ENCODE peak calls at places on chromosomes 7 and 10, in six cellular contexts. R is GM12891, P is breast epithelium, N is spleen, B is transverse colon, T is endothelial cell of umbilical vein. D is an unnamed sample.

GRCh38 chr10:96618648-96619047 is 31.8 kb upstream of the TM9SF3 start:
- DNase-seq in P (no peak), T (no peak), N (no peak), B (peak), R (no peak), D (no peak)

GRCh38 chr10:12709516-12709915 is 292.0 kb downstream of the CCDC3 start:
- DNase-seq in T (peak), B (no peak), R (no peak), P (no peak), N (no peak), D (no peak)

GRCh38 chr10:101837753-101838152 is 5.8 kb downstream of the KCNIP2 start:
- DNase-seq in T (no peak), P (no peak), B (no peak), R (no peak), N (no peak), D (no peak)

GRCh38 chr7:128755816-128756476 is 16.8 kb downstream of the CALU start:
- DNase-seq in R (no peak), T (no peak), B (no peak), N (no peak), P (no peak), D (peak)

GRCh38 chr10:43878386-43878785 is 229.7 kb upstream of the ZNF32 start:
- DNase-seq in P (no peak), B (no peak), T (no peak), R (no peak), N (no peak), D (no peak)

GRCh38 chr10:133459454-133460207 is 5.9 kb downstream of the SCART1 start:
- DNase-seq in N (peak), B (no peak), P (no peak), T (no peak), R (no peak), D (peak)

GRCh38 chr7:93108003-93108402 is 9.8 kb downstream of the SAMD9 start:
- DNase-seq in N (no peak), T (no peak), P (no peak), R (no peak), B (no peak), D (no peak)

GRCh38 chr7:131859162-131859821 is 302.9 kb upstream of the PODXL start:
- DNase-seq in P (peak), R (peak), N (peak), T (peak), B (peak), D (no peak)

GRCh38 chr10:125095228-125095627 is 65.1 kb downstream of the CTBP2 start:
- DNase-seq in B (no peak), T (no peak), N (peak), R (no peak), P (no peak), D (no peak)

GRCh38 chr7:130814753-130815152 is 80.7 kb upstream of the KLF14 start:
- DNase-seq in N (no peak), P (no peak), R (no peak), B (no peak), T (peak), D (no peak)

GRCh38 chr7:97015787-97016391 is 8.7 kb downstream of the DLX5 start:
- DNase-seq in B (no peak), T (no peak), P (no peak), N (no peak), R (no peak), D (peak)

GRCh38 chr7:131123991-131124629 is 203.6 kb upstream of the MKLN1 start:
- DNase-seq in N (no peak), P (no peak), T (no peak), B (peak), R (peak), D (no peak)

GRCh38 chr7:155268211-155268610 is 29.5 kb upstream of the INSIG1 start:
- DNase-seq in R (no peak), N (peak), P (no peak), T (no peak), B (no peak), D (no peak)

GRCh38 chr7:155266440-155266839 is 31.2 kb upstream of the INSIG1 start:
- DNase-seq in R (no peak), B (no peak), P (no peak), N (peak), T (no peak), D (no peak)

GRCh38 chr7:155265960-155266359 is 31.7 kb upstream of the INSIG1 start:
- DNase-seq in T (no peak), B (no peak), P (no peak), N (peak), R (no peak), D (no peak)

GRCh38 chr7:155267436-155267835 is 30.2 kb upstream of the INSIG1 start:
- DNase-seq in R (no peak), N (peak), T (no peak), B (no peak), P (no peak), D (no peak)

DNA sequence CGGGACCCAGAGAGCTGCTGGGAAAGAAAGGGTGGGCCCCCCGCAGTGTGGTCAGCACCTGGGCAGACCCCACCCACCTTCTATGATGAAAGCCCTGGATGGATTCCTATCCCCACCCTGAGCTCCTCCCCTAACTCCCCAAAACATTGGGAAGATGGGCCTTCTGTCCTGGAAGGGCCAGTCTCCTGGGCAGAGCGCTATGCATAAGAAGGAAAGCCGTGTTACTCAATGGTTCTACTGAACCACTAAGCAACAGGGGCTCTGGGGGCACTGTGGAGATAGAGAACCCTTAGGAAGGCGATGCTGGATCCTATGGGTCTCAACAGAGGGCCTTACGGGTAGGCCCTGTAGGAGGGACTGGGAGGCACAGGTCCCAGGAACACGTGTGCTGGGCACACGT is 30.7 kb upstream of the INSIG1 start:
- DNase-seq in R (no peak), T (no peak), P (no peak), B (no peak), N (no peak), D (no peak)
- TF ChIP-seq POLR2AphosphoS5 in R (no peak), T (no peak), P (no peak), B (no peak), N (no peak), D (no peak)

GRCh38 chr10:75402486-75403143 is 1.1 kb upstream of the ZNF503 start:
- DNase-seq in T (no peak), P (no peak), R (no peak), B (peak), N (no peak), D (no peak)
- TF ChIP-seq POLR2A in T (no peak), P (no peak), R (no peak), B (peak), N (no peak), D (no peak)

DNA sequence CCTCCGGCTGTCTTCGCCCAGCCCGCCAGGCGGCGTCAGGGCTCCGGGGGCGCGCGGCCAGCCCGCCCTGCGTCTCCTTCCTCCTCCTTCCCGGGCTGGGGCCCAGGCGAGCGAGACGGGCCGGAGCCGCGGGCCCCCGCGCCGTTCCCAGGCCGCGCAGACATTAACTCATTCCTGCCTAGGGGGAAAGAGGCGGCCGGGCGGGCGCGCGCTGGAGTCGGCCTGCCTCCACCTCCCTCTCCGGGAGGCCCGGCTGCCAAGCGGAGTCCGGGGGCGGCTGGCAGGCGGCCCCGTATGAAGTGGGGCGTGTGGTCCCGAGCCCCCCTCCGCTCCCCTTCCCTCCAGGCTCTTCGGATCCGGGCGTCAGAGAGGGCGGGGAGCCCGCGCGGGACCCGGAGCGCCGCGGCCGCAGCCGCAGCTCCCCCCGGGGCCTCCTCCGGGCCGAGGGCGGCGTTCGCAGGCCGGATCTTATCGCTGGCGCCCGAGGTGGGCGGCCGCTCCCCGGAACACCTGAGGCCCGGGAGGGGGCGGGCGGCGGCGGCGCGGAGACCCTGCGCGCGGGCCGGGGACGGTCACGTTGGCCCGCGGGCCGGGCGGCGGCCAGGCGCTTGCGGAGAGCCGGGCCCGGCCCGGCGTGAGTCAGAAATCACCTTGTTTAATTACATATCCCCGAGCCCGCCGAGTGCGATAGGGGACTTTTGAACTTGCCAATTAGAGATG is 43.1 kb downstream of the LDB3 start:
- DNase-seq in R (peak), B (peak), P (peak), T (peak), N (peak), D (peak)
- TF ChIP-seq POLR2AphosphoS5 in R (peak), B (peak), P (peak), T (peak), N (peak), D (peak)

DNA sequence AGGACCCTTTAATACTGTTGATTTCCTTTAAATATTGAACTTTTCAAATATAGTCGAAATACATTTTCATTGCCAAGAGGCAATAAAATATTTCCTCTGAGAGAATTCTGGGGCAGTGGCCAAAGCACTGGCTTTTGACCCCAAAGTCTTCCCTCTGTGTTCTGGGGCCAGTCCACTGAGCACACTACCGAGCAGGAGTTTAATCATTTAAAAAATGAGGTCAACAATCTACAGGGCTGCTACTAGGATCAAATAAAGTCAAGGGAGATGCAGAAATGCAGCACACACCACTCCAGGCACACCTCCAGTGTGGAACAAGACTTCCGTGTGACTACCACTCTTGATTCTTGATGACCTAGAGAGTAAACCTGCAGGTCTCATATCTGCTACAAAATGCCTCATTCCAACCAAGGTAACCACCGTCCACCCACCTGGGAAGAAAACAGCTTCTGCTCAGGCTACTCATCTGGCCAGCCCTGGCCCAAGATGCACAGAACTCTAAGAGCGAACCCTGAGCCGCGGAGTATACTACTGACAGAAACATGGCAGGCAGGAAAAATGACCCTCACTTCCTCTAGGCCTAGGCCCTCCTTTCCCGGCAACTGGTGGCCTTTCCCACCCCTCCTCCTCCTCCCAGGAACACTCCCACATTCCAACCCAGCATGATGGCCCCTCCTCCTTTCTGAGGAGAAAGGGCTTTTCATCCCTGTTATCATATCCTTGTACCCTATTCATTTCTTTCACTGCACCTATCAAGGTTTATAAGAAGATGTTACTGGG is 97.7 kb downstream of the ALOX5 start:
- DNase-seq in P (no peak), R (no peak), T (peak), B (no peak), N (no peak), D (peak)
- TF ChIP-seq POLR2A in P (no peak), R (no peak), T (no peak), B (no peak), N (no peak), D (no peak)

D was measured in esophagus muscularis mucosa.